ENCODE peak calls at places on chromosome 3, in ten cellular contexts. U is left ventricle myocardium inferior, H is heart right ventricle, V is mesothelial cell of epicardium, W is transverse colon, E is ELR, F is NCI-H460, O is NT2/D1, K is nephron progenitor cell, S is HTR-8/SVneo. R is an unnamed sample.

GRCh38 chr3:71022552-71023335 is 560.8 kb downstream of the FOXP1 start:
- DNase-seq in S (no peak), K (no peak), O (peak), V (no peak), H (no peak), W (no peak), E (peak), F (no peak), U (no peak), R (no peak)

GRCh38 chr3:47661121-47661752 is 82.6 kb upstream of the CSPG5 start:
- DNase-seq in U (no peak), F (no peak), O (no peak), E (peak), S (peak), K (no peak), H (no peak), W (no peak), V (no peak), R (no peak)

GRCh38 chr3:8223766-8224165 is 277.9 kb upstream of the LMCD1 start:
- DNase-seq in S (no peak), W (no peak), U (no peak), O (no peak), F (no peak), V (no peak), E (no peak), H (no peak), K (no peak), R (no peak)

GRCh38 chr3:79973917-79974595 is 206.3 kb upstream of the ROBO1 start:
- DNase-seq in U (no peak), W (no peak), S (no peak), F (no peak), E (no peak), V (no peak), H (no peak), O (no peak), K (no peak), R (no peak)

GRCh38 chr3:3714572-3714971 is 84.7 kb upstream of the LRRN1 start:
- DNase-seq in F (no peak), V (no peak), U (no peak), E (no peak), W (no peak), S (no peak), K (no peak), O (no peak), H (no peak), R (no peak)

GRCh38 chr3:94336076-94336741 is 273.3 kb downstream of the NSUN3 start:
- DNase-seq in O (peak), U (no peak), K (no peak), E (peak), W (peak), H (no peak), V (no peak), F (peak), S (peak), R (no peak)

GRCh38 chr3:38586546-38587520 is 62.7 kb downstream of the SCN5A start:
- DNase-seq in W (peak), E (no peak), U (no peak), V (peak), H (no peak), S (no peak), O (no peak), F (no peak), K (no peak), R (peak)

GRCh38 chr3:172140499-172141391 is 101.4 kb downstream of the FNDC3B start:
- DNase-seq in W (peak), K (no peak), E (peak), F (peak), H (no peak), S (peak), U (no peak), O (no peak), V (no peak), R (no peak)

GRCh38 chr3:7095116-7095515 is 234.2 kb downstream of the GRM7 start:
- DNase-seq in F (no peak), U (no peak), K (no peak), V (no peak), S (no peak), W (no peak), O (no peak), E (no peak), H (no peak), R (no peak)

R was measured in ecto neural progenitor cell.